ENCODE peak calls at places on chromosomes 2 and 18, in six cellular contexts. E is HCT116, R is neural progenitor cell, Q is SK-N-SH, H is GM23248, M is OCI-LY7. A is an unnamed sample.

GRCh38 chr2:20179755-20180594 is 45.0 kb downstream of the SDC1 start:
- DNase-seq in E (no peak), R (peak), H (no peak), M (no peak), Q (peak), A (peak)

GRCh38 chr2:174794851-174795374 is 30.6 kb upstream of the CHRNA1 start:
- DNase-seq in Q (no peak), E (no peak), M (no peak), R (no peak), H (peak), A (no peak)

GRCh38 chr18:72675394-72675793 is 131.3 kb upstream of the CBLN2 start:
- DNase-seq in H (peak), R (peak), M (no peak), Q (no peak), E (no peak), A (peak)

GRCh38 chr18:23811176-23811575 is 121.9 kb downstream of the LAMA3 start:
- DNase-seq in M (no peak), R (no peak), H (no peak), Q (no peak), E (no peak), A (no peak)

GRCh38 chr2:130162968-130163367 is 18.1 kb upstream of the CCDC74B start:
- DNase-seq in R (no peak), E (no peak), H (no peak), M (no peak), Q (no peak), A (no peak)

GRCh38 chr2:235055891-235056516 is 104.2 kb downstream of the SH3BP4 start:
- DNase-seq in E (peak), M (peak), R (peak), Q (no peak), H (peak), A (peak)

GRCh38 chr2:12317853-12318426 is 398.8 kb upstream of the TRIB2 start:
- DNase-seq in E (no peak), M (no peak), H (peak), Q (no peak), R (no peak), A (no peak)

GRCh38 chr2:170255971-170256370 is 78.0 kb downstream of the MYO3B start:
- DNase-seq in R (no peak), E (no peak), H (peak), M (no peak), Q (no peak), A (no peak)

GRCh38 chr2:189592353-189592984 is 11.9 kb upstream of the SLC40A1 start:
- DNase-seq in E (no peak), Q (no peak), H (no peak), R (no peak), M (no peak), A (no peak)

GRCh38 chr2:88170472-88170892 is 336 bp downstream of the THNSL2 start:
- DNase-seq in E (no peak), Q (peak), M (no peak), H (peak), R (no peak), A (peak)

GRCh38 chr2:148810081-148810480 is 64.9 kb upstream of the KIF5C start:
- DNase-seq in H (no peak), M (no peak), Q (no peak), R (no peak), E (no peak), A (no peak)

GRCh38 chr2:227256605-227257004 is 68.4 kb upstream of the MFF start:
- DNase-seq in M (no peak), H (no peak), R (no peak), Q (no peak), E (no peak), A (no peak)

GRCh38 chr2:109209412-109209811 is 80.4 kb downstream of the SH3RF3 start:
- DNase-seq in H (peak), Q (no peak), E (no peak), M (no peak), R (no peak), A (no peak)

GRCh38 chr2:136444323-136444722 is 321.0 kb upstream of the THSD7B start:
- DNase-seq in E (no peak), Q (no peak), H (peak), M (no peak), R (peak), A (no peak)

GRCh38 chr18:23718243-23718720 is 29.0 kb downstream of the LAMA3 start:
- DNase-seq in E (no peak), M (no peak), R (no peak), Q (no peak), H (peak), A (no peak)

GRCh38 chr2:193584001-193584400 is 1389.3 kb upstream of the TMEFF2 start:
- DNase-seq in R (peak), E (peak), M (no peak), H (no peak), Q (peak), A (peak)

GRCh38 chr2:173644146-173644545 is 289.5 kb downstream of the CDCA7 start:
- DNase-seq in M (no peak), H (peak), R (no peak), E (no peak), Q (no peak), A (no peak)
- H2AFZ ChIP-seq in M (no peak), H (peak), R (no peak), E (no peak), Q (no peak), A (no peak)

GRCh38 chr2:230128943-230129342 is 60.2 kb upstream of the SLC16A14 start:
- DNase-seq in R (no peak), E (no peak), Q (no peak), M (no peak), H (peak), A (no peak)
- TF ChIP-seq EZH2phosphoT487 in R (no peak), E (no peak), Q (no peak), M (no peak), H (no peak), A (no peak)

GRCh38 chr2:158413581-158413980 is 43.0 kb downstream of the CCDC148 start:
- DNase-seq in E (no peak), R (no peak), Q (peak), H (peak), M (no peak), A (no peak)

GRCh38 chr2:158412206-158412605 is 44.3 kb downstream of the CCDC148 start:
- DNase-seq in Q (no peak), H (peak), E (no peak), M (no peak), R (no peak), A (peak)

GRCh38 chr2:158411748-158412147 is 44.8 kb downstream of the CCDC148 start:
- DNase-seq in M (no peak), H (no peak), R (no peak), Q (no peak), E (no peak), A (no peak)

GRCh38 chr2:158410132-158410531 is 46.4 kb downstream of the CCDC148 start:
- DNase-seq in R (no peak), H (no peak), M (no peak), Q (no peak), E (no peak), A (no peak)

GRCh38 chr2:158414538-158414937 is 42.0 kb downstream of the CCDC148 start:
- DNase-seq in E (no peak), H (peak), R (no peak), M (no peak), Q (no peak), A (no peak)
- H2AFZ ChIP-seq in E (no peak), H (peak), R (no peak), M (no peak), Q (no peak), A (no peak)

GRCh38 chr18:49849331-49850217 is 36.2 kb upstream of the ACAA2 start:
- DNase-seq in Q (no peak), E (peak), M (no peak), H (peak), R (peak), A (peak)
- TF ChIP-seq EZH2phosphoT487 in Q (no peak), E (no peak), M (no peak), H (no peak), R (no peak), A (no peak)

DNA sequence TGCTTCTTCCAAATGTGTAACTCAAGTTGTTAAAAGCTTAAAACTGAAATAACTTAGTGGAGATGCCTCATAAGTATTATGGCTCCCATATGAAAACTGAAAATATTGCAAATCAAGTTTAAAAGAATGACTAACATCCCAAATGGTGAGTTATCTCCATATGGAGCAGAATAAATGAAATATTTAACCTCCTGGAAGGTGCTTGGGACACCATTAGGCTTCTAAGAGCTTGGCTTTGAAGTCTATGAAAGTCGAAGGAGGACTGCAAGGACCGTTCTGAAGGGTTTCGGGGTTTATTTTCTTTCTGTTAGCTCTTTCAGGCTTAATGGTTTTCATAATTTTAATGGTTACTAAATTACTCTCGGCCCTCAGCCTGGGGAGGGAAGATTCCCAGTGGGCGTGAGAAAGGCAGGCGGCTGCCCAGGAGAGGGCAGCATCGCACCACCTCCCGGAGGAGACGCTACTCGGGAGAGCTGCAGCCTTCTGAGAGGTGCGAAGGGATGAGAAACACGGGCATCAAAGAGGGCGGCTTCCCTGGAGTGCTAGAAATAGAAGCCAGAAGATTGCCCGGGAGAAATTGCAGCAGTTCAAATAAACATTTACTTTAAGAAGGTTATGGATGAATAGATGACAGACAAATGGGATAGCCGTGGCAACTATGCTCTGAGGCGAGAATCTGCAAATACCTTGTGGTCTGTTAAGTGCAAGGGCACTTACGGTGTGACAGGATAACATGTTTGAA is 43.1 kb downstream of the MAP3K19 start:
- DNase-seq in Q (peak), E (peak), H (peak), M (peak), R (peak), A (peak)
- H2AFZ ChIP-seq in Q (peak), E (peak), H (peak), M (peak), R (peak), A (peak)

GRCh38 chr2:96264086-96264485 is 1.7 kb downstream of the TMEM127 start:
- DNase-seq in E (no peak), H (no peak), Q (peak), R (no peak), M (no peak), A (no peak)

GRCh38 chr2:96265840-96266569 is at the start of the genes CIAO1 and TMEM127:
- DNase-seq in H (peak), E (peak), M (peak), R (peak), Q (peak), A (peak)

GRCh38 chr2:96264656-96265348 is 995 bp downstream of the TMEM127 start:
- DNase-seq in H (peak), R (peak), Q (peak), M (peak), E (no peak), A (peak)

GRCh38 chr2:96265349-96265839 is 403 bp downstream of the TMEM127 start:
- DNase-seq in H (peak), M (peak), R (peak), E (no peak), Q (peak), A (peak)

DNA sequence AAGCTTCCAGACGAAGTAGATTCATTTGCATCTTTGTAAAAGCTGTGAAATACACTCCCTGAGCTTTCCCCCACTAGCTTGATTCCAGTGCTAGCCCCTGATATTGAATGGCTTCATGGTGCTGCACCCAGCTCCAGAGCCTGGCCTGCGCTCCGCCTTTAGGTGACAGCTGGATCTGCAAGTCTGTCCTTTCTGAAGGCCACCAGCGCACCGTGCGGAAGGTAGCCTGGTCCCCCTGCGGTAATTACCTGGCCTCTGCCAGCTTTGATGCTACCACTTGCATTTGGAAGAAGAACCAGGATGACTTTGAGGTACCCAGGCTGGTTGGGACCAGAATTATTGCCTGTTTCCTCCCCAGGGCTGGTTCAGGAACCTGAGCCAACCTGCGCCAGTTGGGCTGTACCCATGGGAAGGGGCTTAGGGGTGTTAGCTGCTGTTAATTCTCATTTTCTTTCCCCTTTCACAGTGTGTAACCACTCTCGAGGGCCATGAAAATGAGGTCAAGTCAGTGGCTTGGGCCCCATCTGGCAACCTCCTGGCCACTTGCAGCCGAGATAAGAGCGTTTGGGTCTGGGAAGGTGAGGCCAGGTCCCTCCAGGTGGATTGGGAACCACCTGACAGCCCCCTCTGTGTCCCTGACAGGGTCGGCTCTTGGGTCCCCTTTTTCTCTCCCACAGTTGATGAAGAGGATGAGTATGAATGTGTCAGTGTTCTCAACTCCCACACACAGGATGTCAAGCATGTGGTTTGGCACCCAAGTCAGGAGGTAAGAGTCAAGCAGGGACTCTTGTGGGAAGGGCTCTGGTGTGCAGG is 1.3 kb downstream of the CIAO1 start:
- DNase-seq in M (peak), H (peak), R (peak), E (peak), Q (peak), A (peak)
- TF ChIP-seq EZH2phosphoT487 in M (no peak), H (no peak), R (no peak), E (no peak), Q (no peak), A (no peak)